ENCODE peak calls at places on chromosomes 16 and 17, in four cellular contexts. Q is uterus, D is GM23248, X is heart left ventricle. R is an unnamed sample. For H3K9me3 and H3K4me1, the result is how much of the 10 kb centered on the place peaks cover.

GRCh38 chr17:60893475-60893874 is 215.8 kb downstream of the BCAS3 start:
- DNase-seq in Q (no peak), D (no peak), X (no peak), R (no peak)

GRCh38 chr17:50290074-50290702 is 15.9 kb downstream of the TMEM92 start:
- DNase-seq in Q (peak), D (peak), X (peak), R (peak)

GRCh38 chr16:70589998-70590471 is 56.3 kb upstream of the IL34 start:
- DNase-seq in Q (peak), D (peak), X (peak), R (no peak)

GRCh38 chr17:7080445-7081041 is 492 bp upstream of the CLEC10A start:
- DNase-seq in Q (peak), D (no peak), X (peak), R (peak)

GRCh38 chr16:67396159-67396774 is 3.0 kb upstream of the TPPP3 start:
- DNase-seq in Q (peak), D (peak), X (peak), R (peak)

GRCh38 chr17:17539591-17539990 is 43.4 kb upstream of the RASD1 start:
- DNase-seq in Q (no peak), D (no peak), X (no peak), R (no peak)

GRCh38 chr17:66625321-66625767 is 209.6 kb upstream of the CACNG5 start:
- DNase-seq in Q (no peak), D (peak), X (no peak), R (no peak)

GRCh38 chr17:40333781-40334453 is 24.9 kb downstream of the RARA start:
- DNase-seq in Q (no peak), D (no peak), X (no peak), R (no peak)

GRCh38 chr16:1984347-1985225 is 593 bp downstream of the GFER start:
- DNase-seq in Q (no peak), D (peak), X (no peak), R (no peak)

GRCh38 chr17:22300731-22301352 is 608.5 kb downstream of the KCNJ18 start:
- DNase-seq in Q (no peak), D (no peak), X (no peak), R (no peak)
- H3K9me3 ChIP-seq in Q (under half), D (under half), X (under half), R (under half)

DNA sequence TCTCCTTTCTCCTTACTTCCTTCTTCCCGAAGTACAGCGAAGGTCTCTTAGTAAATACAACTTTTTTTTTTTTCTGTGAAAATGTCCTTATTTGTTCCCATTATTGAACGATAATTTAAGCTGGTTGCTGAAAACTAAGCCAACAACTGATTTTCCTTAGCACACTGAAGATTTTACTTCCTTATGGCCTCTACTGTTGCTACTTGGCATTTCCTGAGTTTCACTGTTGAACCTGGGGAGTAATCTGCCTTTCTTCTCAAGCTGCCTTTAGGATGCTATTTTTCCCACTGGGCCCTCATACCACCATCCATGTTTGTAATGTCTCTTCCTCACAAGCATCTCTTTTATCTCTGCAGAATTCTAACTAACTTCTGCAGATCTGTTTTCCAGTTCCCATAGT is 26.1 kb downstream of the UBE2O start:
- DNase-seq in Q (no peak), D (no peak), X (no peak), R (no peak)
- H3K4me1 ChIP-seq in Q (under half), D (under half), X (under half), R (under half)

GRCh38 chr17:16286009-16286946 is 67.0 kb downstream of the CENPV start:
- DNase-seq in Q (peak), D (peak), X (peak), R (peak)

GRCh38 chr17:16288860-16289571 is 64.3 kb downstream of the CENPV start:
- DNase-seq in Q (no peak), D (no peak), X (no peak), R (no peak)

GRCh38 chr17:16287563-16288027 is 65.7 kb downstream of the CENPV start:
- DNase-seq in Q (no peak), D (peak), X (no peak), R (no peak)

GRCh38 chr17:16285646-16286008 is 67.6 kb downstream of the CENPV start:
- DNase-seq in Q (no peak), D (no peak), X (no peak), R (no peak)

DNA sequence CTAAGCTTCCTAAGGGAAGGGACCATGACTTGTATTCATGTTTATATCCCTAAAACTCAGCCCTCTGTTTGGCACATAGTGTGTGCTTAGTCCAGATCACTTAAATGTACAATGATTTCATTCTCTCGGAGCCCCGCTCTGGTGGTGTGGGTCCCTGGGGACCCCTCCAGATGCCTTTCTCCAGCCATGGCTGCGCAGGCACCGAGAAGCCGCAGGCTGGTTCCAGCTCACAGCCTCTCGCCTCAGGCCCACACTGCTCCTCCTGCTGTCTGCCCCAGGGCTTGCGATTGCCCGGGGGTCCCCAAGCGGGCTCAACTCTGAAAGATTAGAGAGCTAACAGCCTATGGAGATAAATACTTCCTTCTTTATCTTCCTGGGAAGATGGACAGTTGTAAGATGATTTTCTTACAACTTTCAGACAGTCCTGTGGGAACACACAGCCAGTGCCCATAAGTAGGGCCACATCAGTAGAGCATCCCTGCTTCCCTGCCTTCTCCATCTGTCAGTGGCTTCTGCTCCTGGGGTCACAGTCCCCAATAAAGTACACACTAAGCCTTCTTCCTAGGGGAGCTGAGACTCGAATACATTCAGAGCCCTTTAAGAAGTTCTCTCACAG is 66.2 kb downstream of the CENPV start:
- DNase-seq in Q (peak), D (peak), X (peak), R (no peak)
- H3K27ac ChIP-seq in Q (peak), D (peak), X (peak), R (peak)

DNA sequence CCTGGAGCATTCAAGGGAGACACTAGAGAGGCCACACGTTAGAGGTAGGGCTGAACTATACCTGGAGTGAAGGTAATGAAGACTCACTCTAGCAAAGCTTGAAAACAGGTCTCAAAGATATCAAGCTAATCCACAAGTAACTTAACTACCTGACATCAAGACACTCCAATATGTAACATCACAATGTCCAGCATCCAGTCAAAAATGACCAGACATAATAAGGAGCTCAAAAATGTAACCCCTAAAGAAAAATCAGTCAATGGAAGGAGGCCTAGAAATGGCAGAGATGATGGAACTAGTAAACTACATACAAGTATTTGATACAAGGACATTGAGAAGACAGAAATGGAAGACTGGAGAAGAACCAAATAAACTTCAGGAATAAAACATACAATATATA is 6.0 kb downstream of the TEKT3 start:
- DNase-seq in Q (no peak), D (no peak), X (no peak), R (no peak)
- H3K9me3 ChIP-seq in Q (under half), D (under half), X (under half), R (under half)

DNA sequence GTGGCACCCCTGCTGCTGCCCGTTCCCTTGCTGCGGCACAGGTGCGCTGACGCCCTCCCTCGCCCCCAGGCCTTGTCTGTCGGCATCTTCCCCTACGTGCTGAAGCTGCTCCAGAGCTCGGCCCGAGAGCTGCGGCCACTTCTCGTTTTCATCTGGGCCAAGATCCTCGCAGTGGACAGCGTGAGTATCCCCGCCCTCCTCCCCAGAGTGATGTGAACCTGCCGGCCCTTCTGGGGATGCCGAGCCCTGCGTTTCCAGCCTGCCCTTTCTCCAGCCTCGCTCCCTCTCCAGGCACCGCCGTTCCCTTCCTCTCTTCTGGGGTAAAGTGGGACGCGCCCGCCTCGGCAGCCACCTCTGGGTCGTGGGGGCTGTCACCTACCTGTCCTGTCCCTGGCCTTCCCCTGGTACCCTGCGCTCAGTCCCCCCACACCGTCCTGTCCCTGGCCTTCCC is 133.9 kb upstream of the CHMP6 start:
- DNase-seq in Q (no peak), D (no peak), X (no peak), R (no peak)
- H3K4me1 ChIP-seq in Q (under half), D (under half), X (under half), R (under half)